ENCODE peak calls at places on chromosomes 16 and 17, in six cellular contexts. B is stomach, X is prostate gland, S is uterus, F is A549, O is IMR-90. W is an unnamed sample.

GRCh38 chr17:35242805-35243458 is at the start of gene SLFN5:
- DNase-seq in O (peak), F (peak), B (peak), X (peak), S (peak), W (peak)

GRCh38 chr17:67411396-67411795 is 34.3 kb downstream of the PITPNC1 start:
- DNase-seq in S (no peak), B (no peak), F (no peak), X (no peak), O (no peak), W (no peak)

GRCh38 chr16:66751135-66751991 is at the start of gene DYNC1LI2:
- DNase-seq in X (peak), B (peak), O (peak), F (peak), S (peak), W (peak)

GRCh38 chr16:17529982-17530760 is 59.4 kb upstream of the XYLT1 start:
- DNase-seq in S (no peak), O (no peak), B (no peak), X (no peak), F (no peak), W (peak)

GRCh38 chr16:86643661-86644060 is 65.3 kb downstream of the FOXL1 start:
- DNase-seq in O (no peak), B (no peak), F (no peak), X (no peak), S (no peak), W (no peak)

GRCh38 chr17:42180922-42181850 is at the start of gene KCNH4:
- DNase-seq in X (peak), B (peak), S (peak), O (peak), F (peak), W (peak)

GRCh38 chr17:11705111-11705510 is 106.8 kb downstream of the DNAH9 start:
- DNase-seq in F (no peak), O (no peak), S (no peak), X (no peak), B (no peak), W (no peak)

GRCh38 chr17:4110152-4110551 is 32.7 kb downstream of the ZZEF1 start:
- DNase-seq in O (peak), B (no peak), X (no peak), F (peak), S (no peak), W (no peak)

GRCh38 chr17:41520821-41521521 is 2.3 kb upstream of the KRT15 start:
- DNase-seq in F (no peak), S (no peak), X (no peak), O (no peak), B (no peak), W (no peak)

GRCh38 chr16:50547340-50547865 is 793 bp upstream of the NKD1 start:
- DNase-seq in X (peak), F (peak), B (peak), S (peak), O (no peak), W (peak)

GRCh38 chr17:20059728-20060188 is 50.6 kb downstream of the SPECC1 start:
- DNase-seq in S (no peak), B (no peak), X (no peak), F (peak), O (peak), W (no peak)

DNA sequence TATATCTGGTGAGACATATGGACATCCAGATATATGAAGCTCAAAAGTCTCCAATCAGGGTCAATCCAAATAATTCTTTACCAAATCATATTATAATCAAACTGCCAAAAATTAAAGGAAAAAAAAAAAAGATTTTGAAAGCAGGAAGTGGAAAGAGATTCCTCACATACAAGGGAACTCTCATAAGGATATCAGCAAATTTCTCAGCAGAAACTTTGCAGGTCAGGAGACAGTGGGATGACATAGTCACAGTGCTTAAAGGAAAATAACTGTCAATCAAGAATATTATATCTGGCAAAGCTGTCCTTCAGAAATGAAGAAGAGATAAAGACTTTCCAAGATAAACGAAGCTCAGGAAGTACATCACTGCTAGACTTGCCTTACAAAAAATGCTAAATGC is 40.0 kb upstream of the CDYL2 start:
- DNase-seq in X (no peak), B (no peak), F (no peak), S (no peak), O (no peak), W (no peak)
- TF ChIP-seq POLR2A in X (no peak), B (no peak), F (no peak), S (no peak), O (no peak), W (no peak)

DNA sequence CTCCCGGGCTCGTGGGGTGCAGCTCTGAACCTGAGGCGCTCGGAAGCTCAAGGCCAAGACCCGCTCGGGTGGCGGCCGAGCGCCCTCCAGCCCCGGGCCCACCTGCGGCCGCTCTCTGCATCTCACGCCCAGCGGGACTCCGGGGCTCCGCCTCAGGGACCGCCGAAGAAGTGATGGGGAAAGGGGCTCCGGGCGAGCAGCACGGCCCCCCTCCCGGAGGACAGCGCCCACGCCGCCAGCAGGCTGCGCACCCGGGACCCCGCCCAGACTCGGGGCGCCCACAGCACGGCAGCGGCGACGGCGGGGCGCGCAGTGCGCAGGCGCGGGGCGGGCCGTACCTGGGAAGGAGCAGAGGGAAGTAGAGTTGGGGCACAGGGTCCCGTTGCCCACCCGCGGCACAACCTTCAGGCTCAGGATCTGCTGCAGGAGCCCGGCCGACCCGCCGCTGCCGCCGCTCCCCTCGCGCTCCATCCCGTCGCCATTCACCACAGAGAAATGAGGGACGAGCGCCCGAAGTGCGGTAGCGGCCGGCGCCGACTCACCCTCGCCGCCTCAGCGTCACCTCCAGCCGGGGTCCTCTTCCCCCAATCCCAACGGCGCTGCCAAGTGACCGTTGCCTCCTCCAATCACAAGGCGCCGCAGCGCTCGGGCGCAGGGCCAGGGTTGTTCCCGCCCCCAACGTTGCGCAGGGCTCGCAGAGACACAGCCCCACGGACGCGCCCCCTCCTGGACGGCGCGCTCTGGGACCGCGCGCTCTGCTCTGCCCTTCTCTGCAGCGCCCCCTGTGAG is at the start of gene TMEM170A:
- DNase-seq in S (peak), F (peak), X (peak), O (peak), B (peak), W (peak)
- TF ChIP-seq POLR2A in S (peak), F (peak), X (peak), O (peak), B (peak), W (peak)

GRCh38 chr17:44898768-44899073 is 524 bp downstream of the EFTUD2 start:
- DNase-seq in B (no peak), O (no peak), X (no peak), F (peak), S (no peak), W (no peak)

GRCh38 chr17:44900894-44901293 is 1.6 kb upstream of the EFTUD2 start:
- DNase-seq in B (no peak), F (no peak), X (no peak), S (no peak), O (peak), W (no peak)

GRCh38 chr17:44902135-44902760 is 3.0 kb upstream of the EFTUD2 start:
- DNase-seq in F (no peak), O (no peak), B (no peak), S (no peak), X (no peak), W (no peak)

GRCh38 chr17:44901323-44901965 is 2.2 kb upstream of the EFTUD2 start:
- DNase-seq in X (no peak), B (no peak), S (no peak), F (no peak), O (peak), W (no peak)

DNA sequence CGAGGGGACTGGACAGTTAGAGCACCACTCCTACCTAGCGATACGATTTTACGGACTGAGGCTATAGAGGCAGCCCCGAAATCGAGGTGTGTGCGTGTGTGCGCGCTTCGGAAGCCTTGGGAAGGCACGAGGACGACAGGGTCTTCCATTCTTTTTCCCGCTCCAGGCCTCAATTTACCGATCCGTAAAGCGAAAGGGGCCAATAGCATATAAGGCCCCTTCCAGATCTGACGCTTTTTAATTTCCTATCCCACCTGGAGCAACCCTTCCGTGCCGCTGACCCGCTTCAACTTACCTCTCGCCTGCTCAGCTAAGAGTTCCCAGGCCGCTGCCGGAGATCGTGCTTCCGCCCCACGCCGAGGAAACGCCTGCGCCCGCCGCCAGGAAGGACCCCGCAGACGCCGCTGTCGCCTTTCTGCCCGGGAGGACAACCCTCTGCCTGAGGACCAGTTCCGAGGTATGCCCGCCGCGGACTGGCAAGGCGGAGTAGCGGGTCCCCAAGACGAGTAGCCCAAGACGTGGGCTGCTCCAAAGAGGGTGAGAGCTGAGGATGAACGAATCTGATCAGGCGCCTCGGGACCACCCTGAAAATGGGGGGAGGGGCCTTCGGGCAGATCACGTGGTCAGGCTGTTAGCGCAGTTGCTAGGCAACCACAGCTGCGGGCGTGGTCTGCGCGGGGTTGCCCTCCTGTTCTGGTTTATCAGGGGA is at the start of gene EFTUD2:
- DNase-seq in X (peak), S (peak), O (peak), B (peak), F (peak), W (peak)
- TF ChIP-seq POLR2A in X (no peak), S (peak), O (peak), B (peak), F (peak), W (peak)

DNA sequence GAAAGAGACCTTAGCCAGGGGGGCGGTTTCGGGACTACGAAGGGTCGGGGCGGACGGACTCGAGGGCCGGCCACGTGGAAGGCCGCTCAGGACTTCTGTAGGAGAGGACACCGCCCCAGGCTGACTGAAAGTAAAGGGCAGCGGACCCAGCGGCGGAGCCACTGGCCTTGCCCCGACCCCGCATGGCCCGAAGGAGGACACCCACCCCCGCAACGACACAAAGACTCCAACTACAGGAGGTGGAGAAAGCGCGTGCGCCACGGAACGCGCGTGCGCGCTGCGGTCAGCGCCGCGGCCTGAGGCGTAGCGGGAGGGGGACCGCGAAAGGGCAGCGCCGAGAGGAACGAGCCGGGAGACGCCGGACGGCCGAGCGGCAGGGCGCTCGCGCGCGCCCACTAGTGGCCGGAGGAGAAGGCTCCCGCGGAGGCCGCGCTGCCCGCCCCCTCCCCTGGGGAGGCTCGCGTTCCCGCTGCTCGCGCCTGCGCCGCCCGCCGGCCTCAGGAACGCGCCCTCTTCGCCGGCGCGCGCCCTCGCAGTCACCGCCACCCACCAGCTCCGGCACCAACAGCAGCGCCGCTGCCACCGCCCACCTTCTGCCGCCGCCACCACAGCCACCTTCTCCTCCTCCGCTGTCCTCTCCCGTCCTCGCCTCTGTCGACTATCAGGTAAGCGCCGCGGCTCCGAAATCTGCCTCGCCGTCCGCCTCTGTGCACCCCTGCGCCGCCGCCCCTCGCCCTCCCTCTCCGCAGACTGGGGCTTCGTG is at the start of gene MAPT:
- DNase-seq in X (peak), B (peak), S (peak), O (peak), F (peak), W (peak)
- TF ChIP-seq POLR2A in X (peak), B (no peak), S (no peak), O (no peak), F (peak), W (no peak)

GRCh38 chr17:80992077-80992947 is 671 bp downstream of the CHMP6 start:
- DNase-seq in X (no peak), O (no peak), F (no peak), B (no peak), S (no peak), W (peak)
- TF ChIP-seq POLR2A in X (no peak), O (no peak), F (no peak), B (no peak), S (no peak), W (no peak)

DNA sequence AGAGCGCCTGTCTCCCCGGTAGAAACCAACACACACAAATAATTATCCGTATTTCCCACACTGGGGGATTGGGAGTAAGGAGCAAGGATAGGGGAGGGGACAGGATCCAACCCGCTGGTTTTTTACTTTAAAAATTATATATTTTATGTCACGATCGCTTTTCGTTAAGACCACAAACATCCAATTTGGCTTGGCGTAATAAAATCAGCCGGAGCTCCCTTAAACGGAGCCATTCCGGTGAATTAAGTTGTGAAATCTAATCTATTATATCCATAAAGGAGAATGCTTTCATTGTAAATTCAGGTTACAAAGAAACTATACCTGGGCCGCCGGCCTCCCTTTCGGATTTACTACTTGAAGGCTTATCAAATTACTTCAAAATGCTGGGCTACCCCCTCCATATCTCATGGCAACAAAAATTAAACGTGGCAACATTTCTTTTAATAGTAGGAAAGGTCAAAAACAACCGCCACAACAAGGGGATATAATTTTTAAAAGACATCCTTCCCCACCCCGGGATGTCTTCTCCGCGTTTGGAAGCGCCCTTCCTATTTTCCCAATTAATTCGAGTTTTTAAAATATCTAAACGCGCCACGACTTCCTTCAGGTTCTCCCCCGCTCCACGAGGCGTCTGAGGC is 47.1 kb upstream of the SLC38A10 start:
- DNase-seq in S (no peak), F (no peak), O (no peak), X (no peak), B (no peak), W (no peak)
- TF ChIP-seq POLR2A in S (no peak), F (no peak), O (no peak), X (no peak), B (no peak), W (no peak)